ENCODE peak calls at places on chromosomes 1 and 21, in six cellular contexts. L is memory B cell; E is omental fat pad; Y is activated CD8-positive, alpha-beta memory T cell treated with anti-CD3 and anti-CD28 coated beads for 1 hour; U is hepatic stellate cell; I is activated T-cell treated with anti-CD3 and anti-CD28 coated beads, Interleukin-2, amount 50 U/mL, for 1 hour. H is an unnamed sample.

GRCh38 chr1:44673675-44674112 is 587 bp downstream of the TMEM53 start:
- DNase-seq in L (no peak), E (no peak), Y (no peak), U (no peak), I (no peak), H (no peak)

GRCh38 chr21:33644383-33645074 is 2.2 kb downstream of the ITSN1 start:
- DNase-seq in L (no peak), E (no peak), Y (no peak), U (peak; percentile 26), I (no peak), H (no peak)

GRCh38 chr1:234987415-234988159 is 141.1 kb downstream of the TOMM20 start:
- DNase-seq in L (no peak), E (no peak), Y (no peak), U (peak; percentile 72), I (no peak), H (peak; percentile 73)

GRCh38 chr1:226877669-226878068 is 7.3 kb downstream of the PSEN2 start:
- DNase-seq in L (no peak), E (no peak), Y (no peak), U (no peak), I (no peak), H (no peak)

GRCh38 chr1:47231314-47232186 is 475 bp downstream of the TAL1 start:
- DNase-seq in L (no peak), E (no peak), Y (no peak), U (no peak), I (peak; percentile 34), H (no peak)

GRCh38 chr1:110951161-110951560 is 12.6 kb downstream of the LRIF1 start:
- DNase-seq in L (no peak), E (no peak), Y (no peak), U (no peak), I (no peak), H (no peak)

GRCh38 chr1:183914891-183915290 is 110.0 kb downstream of the RGL1 start:
- DNase-seq in L (no peak), E (no peak), Y (no peak), U (no peak), I (no peak), H (no peak)

GRCh38 chr1:17485280-17485679 is 45.8 kb upstream of the RCC2 start:
- DNase-seq in L (no peak), E (no peak), Y (no peak), U (peak; percentile 27), I (no peak), H (no peak)

GRCh38 chr1:183167676-183168075 is 18.4 kb upstream of the LAMC2 start:
- DNase-seq in L (no peak), E (no peak), Y (no peak), U (no peak), I (no peak), H (no peak)

GRCh38 chr1:154589780-154590179 is 18.2 kb downstream of the ADAR start:
- DNase-seq in L (no peak), E (no peak), Y (no peak), U (no peak), I (no peak), H (no peak)

GRCh38 chr1:170929835-170930554 is 5.3 kb upstream of the MROH9 start:
- DNase-seq in L (no peak), E (no peak), Y (no peak), U (peak; percentile 52), I (no peak), H (no peak)

GRCh38 chr1:230003409-230003808 is 63.6 kb upstream of the GALNT2 start:
- DNase-seq in L (no peak), E (no peak), Y (no peak), U (no peak), I (no peak), H (no peak)

GRCh38 chr1:208187499-208188041 is 56.6 kb downstream of the PLXNA2 start:
- DNase-seq in L (no peak), E (no peak), Y (no peak), U (no peak), I (no peak), H (no peak)

GRCh38 chr1:92934395-92935378 is 26.6 kb downstream of the DIPK1A start:
- DNase-seq in L (no peak), E (no peak), Y (no peak), U (peak; percentile 19), I (no peak), H (no peak)

GRCh38 chr1:179021873-179022272 is 3.8 kb upstream of the FAM20B start:
- DNase-seq in L (no peak), E (no peak), Y (no peak), U (peak; percentile 40), I (no peak), H (no peak)

GRCh38 chr1:181350146-181350545 is 133.2 kb upstream of the CACNA1E start:
- DNase-seq in L (no peak), E (no peak), Y (no peak), U (no peak), I (no peak), H (no peak)

GRCh38 chr21:40173833-40174232 is 306.6 kb downstream of the PCP4 start:
- DNase-seq in L (no peak), E (no peak), Y (no peak), U (no peak), I (no peak), H (no peak)

GRCh38 chr21:45339430-45340405 is 52.0 kb upstream of the POFUT2 start:
- DNase-seq in L (no peak), E (no peak), Y (no peak), U (no peak), I (no peak), H (no peak)

GRCh38 chr1:113834716-113835115 is 22.4 kb upstream of the RSBN1 start:
- DNase-seq in L (no peak), E (no peak), Y (no peak), U (no peak), I (no peak), H (no peak)

GRCh38 chr1:182111496-182111895 is 50.0 kb upstream of the ZNF648 start:
- DNase-seq in L (no peak), E (no peak), Y (no peak), U (no peak), I (no peak), H (no peak)

GRCh38 chr21:45187646-45188045 is 100.0 kb downstream of the POFUT2 start:
- DNase-seq in L (no peak), E (no peak), Y (no peak), U (no peak), I (no peak), H (no peak)

GRCh38 chr1:235995511-235995910 is 69.4 kb downstream of the NID1 start:
- DNase-seq in L (no peak), E (no peak), Y (no peak), U (no peak), I (no peak), H (no peak)

GRCh38 chr1:21342961-21343838 is 52.9 kb upstream of the ECE1 start:
- DNase-seq in L (no peak), E (no peak), Y (no peak), U (no peak), I (no peak), H (no peak)

GRCh38 chr1:219174672-219175564 is 1.2 kb downstream of the LYPLAL1 start:
- DNase-seq in L (peak; percentile 29), E (no peak), Y (no peak), U (peak; percentile 12), I (peak; percentile 22), H (no peak)

GRCh38 chr1:164961714-164962113 is 394.8 kb downstream of the LMX1A start:
- DNase-seq in L (no peak), E (no peak), Y (no peak), U (no peak), I (no peak), H (no peak)